ENCODE peak calls at places on chromosomes 6 and 20, in five cellular contexts. C, E, X, V and N are unnamed samples. For H3K36me3, the result is how much of the 10 kb centered on the place peaks cover.

GRCh38 chr20:52193886-52194545 is 2.4 kb upstream of the ZFP64 start:
- DNase-seq in V (no peak), C (no peak), E (no peak), X (no peak), N (peak)

GRCh38 chr20:22523499-22524392 is 60.6 kb downstream of the FOXA2 start:
- DNase-seq in C (no peak), X (no peak), E (no peak), V (peak), N (peak)

GRCh38 chr20:31841928-31842327 is 3.5 kb downstream of the FOXS1 start:
- DNase-seq in E (no peak), V (no peak), C (no peak), X (no peak), N (no peak)

GRCh38 chr6:100347901-100348550 is 116.7 kb downstream of the SIM1 start:
- DNase-seq in X (no peak), C (no peak), E (no peak), V (no peak), N (no peak)

GRCh38 chr6:76984572-76984971 is 478.7 kb downstream of the HTR1B start:
- DNase-seq in X (no peak), V (no peak), E (no peak), C (no peak), N (no peak)

GRCh38 chr20:62755817-62756724 is 40.2 kb upstream of the MRGBP start:
- DNase-seq in C (no peak), E (no peak), V (no peak), X (no peak), N (no peak)

GRCh38 chr6:166360243-166361079 is 18.1 kb upstream of the SFT2D1 start:
- DNase-seq in E (no peak), X (no peak), V (no peak), C (no peak), N (no peak)

GRCh38 chr6:146345582-146345981 is 198.1 kb upstream of the RAB32 start:
- DNase-seq in C (no peak), X (no peak), V (no peak), E (no peak), N (no peak)

GRCh38 chr20:51784299-51784698 is 16.1 kb upstream of the ATP9A start:
- DNase-seq in E (no peak), V (no peak), X (no peak), C (no peak), N (no peak)

GRCh38 chr6:132698608-132699007 is 15.2 kb downstream of the VNN1 start:
- DNase-seq in C (no peak), E (no peak), V (no peak), X (no peak), N (no peak)

GRCh38 chr6:29730575-29731126 is 7.4 kb downstream of the HLA-F start:
- DNase-seq in C (no peak), E (no peak), V (no peak), X (no peak), N (no peak)

GRCh38 chr6:44126320-44127149 is 717 bp downstream of the MRPL14 start:
- DNase-seq in E (peak), C (peak), V (peak), X (no peak), N (peak)

GRCh38 chr20:32959351-32960221 is 44.6 kb downstream of the SUN5 start:
- DNase-seq in X (no peak), E (no peak), V (no peak), C (no peak), N (no peak)

GRCh38 chr6:38792356-38792755 is 77.2 kb downstream of the DNAH8 start:
- DNase-seq in E (no peak), C (no peak), V (no peak), X (no peak), N (no peak)

GRCh38 chr6:140581601-140582000 is 1207.2 kb upstream of the CITED2 start:
- DNase-seq in V (no peak), C (no peak), X (no peak), E (no peak), N (no peak)

GRCh38 chr6:6885521-6886088 is 222.2 kb upstream of the RREB1 start:
- DNase-seq in V (no peak), C (peak), E (peak), X (no peak), N (no peak)

GRCh38 chr6:126359936-126360537 is 20.1 kb downstream of the CENPW start:
- DNase-seq in V (no peak), C (no peak), E (no peak), X (no peak), N (no peak)

GRCh38 chr6:27553123-27553904 is 80.4 kb upstream of the ZNF184 start:
- DNase-seq in V (no peak), C (no peak), E (no peak), X (peak), N (no peak)

GRCh38 chr6:3157151-3157933 is at the start of gene TUBB2A:
- DNase-seq in V (peak), C (peak), X (no peak), E (peak), N (peak)

GRCh38 chr6:137056121-137056880 is 11.5 kb upstream of the IL20RA start:
- DNase-seq in V (no peak), C (no peak), E (no peak), X (no peak), N (no peak)

GRCh38 chr20:63268671-63269439 is 3.8 kb upstream of the ARFGAP1 start:
- DNase-seq in C (no peak), X (no peak), E (no peak), V (no peak), N (no peak)

GRCh38 chr20:50883856-50884255 is 47.4 kb downstream of the ADNP start:
- DNase-seq in E (no peak), V (no peak), C (no peak), X (no peak), N (no peak)

GRCh38 chr6:114364295-114364694 is 21.5 kb upstream of the HS3ST5 start:
- DNase-seq in X (no peak), V (no peak), C (no peak), E (no peak), N (no peak)

GRCh38 chr20:48984575-48985219 is 61.4 kb upstream of the CSE1L start:
- DNase-seq in C (no peak), V (peak), X (no peak), E (no peak), N (no peak)

GRCh38 chr6:150195996-150196417 is 53.2 kb downstream of the PPP1R14C start:
- DNase-seq in V (no peak), C (no peak), E (no peak), X (no peak), N (peak)

GRCh38 chr6:4935981-4936680 is 67.7 kb downstream of the RPP40 start:
- DNase-seq in X (no peak), E (no peak), C (no peak), V (no peak), N (no peak)

DNA sequence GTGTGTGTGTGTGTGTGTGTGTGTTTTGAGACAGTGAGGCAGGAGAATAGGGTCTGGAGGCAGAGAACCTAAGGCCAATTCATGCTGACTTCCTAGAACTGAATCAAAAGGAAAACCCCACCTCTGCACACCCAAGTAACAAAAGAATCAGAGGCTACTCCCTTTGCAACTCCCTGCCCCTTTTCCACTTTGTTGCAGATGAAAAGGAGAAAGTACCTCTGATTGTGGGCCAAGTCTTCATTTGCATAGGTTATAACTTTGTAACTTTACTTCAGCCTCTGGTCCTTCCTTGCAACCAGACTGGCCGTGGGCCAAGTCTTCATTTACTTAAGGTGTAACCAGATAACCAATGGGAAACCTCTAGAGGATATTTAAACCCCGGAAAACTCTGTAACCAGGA is 168.8 kb downstream of the EYA2 start:
- DNase-seq in V (no peak), E (no peak), C (no peak), X (no peak), N (peak)
- H3K36me3 ChIP-seq in V (under half), E (under half), C (under half), X (under half), N (under half)

GRCh38 chr6:142764306-142764705 is 180.7 kb downstream of the HIVEP2 start:
- DNase-seq in E (no peak), C (no peak), V (no peak), X (no peak), N (no peak)
- H3K36me3 ChIP-seq in E (under half), C (under half), V (under half), X (under half), N (under half)

GRCh38 chr6:83536647-83537589 is 24.6 kb downstream of the PRSS35 start:
- DNase-seq in X (no peak), C (no peak), E (no peak), V (no peak), N (no peak)

GRCh38 chr6:83539678-83540077 is 27.3 kb downstream of the PRSS35 start:
- DNase-seq in E (no peak), X (no peak), V (no peak), C (no peak), N (no peak)

DNA sequence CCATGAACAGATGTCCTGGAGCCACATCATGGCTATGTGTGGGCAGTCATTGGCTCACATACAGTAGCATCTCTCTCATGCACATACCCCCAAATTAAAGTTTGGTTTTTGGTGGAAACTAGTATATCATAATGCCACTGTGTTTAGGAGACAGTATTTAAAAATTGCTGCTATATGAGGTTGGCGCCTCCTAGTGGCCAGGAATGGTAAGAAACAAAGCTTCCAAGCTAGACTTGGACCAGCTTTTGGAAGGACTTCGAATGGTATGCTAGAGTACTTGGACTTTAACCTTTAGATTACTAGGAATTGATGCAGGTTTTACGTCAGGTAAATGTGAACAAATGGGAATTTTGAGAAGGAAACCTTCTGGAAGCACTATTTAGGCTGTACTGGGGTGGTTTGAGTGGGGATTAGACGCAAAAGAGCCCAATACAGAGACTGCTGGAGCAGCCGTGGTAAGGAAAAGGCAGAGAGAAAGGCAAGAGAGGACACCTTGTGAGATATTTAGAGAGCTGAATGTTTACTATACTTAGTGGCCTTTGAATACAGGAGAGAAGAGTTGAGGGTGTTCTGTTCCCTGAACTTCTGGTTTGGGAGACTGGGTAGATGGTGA is 23.8 kb downstream of the PRSS35 start:
- DNase-seq in X (no peak), E (no peak), C (peak), V (peak), N (peak)
- H3K36me3 ChIP-seq in X (under half), E (under half), C (under half), V (under half), N (under half)

GRCh38 chr6:170575250-170575649 is 9.2 kb downstream of the PDCD2 start:
- DNase-seq in E (no peak), C (no peak), X (no peak), V (no peak), N (no peak)

GRCh38 chr6:170572704-170573466 is 11.6 kb downstream of the PDCD2 start:
- DNase-seq in V (no peak), E (no peak), C (no peak), X (no peak), N (no peak)
- H3K36me3 ChIP-seq in V (under half), E (half or more), C (under half), X (under half), N (under half)

GRCh38 chr6:33682341-33682740 is 29.2 kb downstream of the UQCC2 start:
- DNase-seq in C (no peak), V (no peak), E (no peak), X (no peak), N (no peak)
- H3K36me3 ChIP-seq in C (under half), V (under half), E (half or more), X (half or more), N (half or more)

GRCh38 chr20:19969507-19970255 is 47.5 kb upstream of the NAA20 start:
- DNase-seq in E (no peak), C (no peak), X (no peak), V (no peak), N (no peak)

GRCh38 chr20:19968488-19969073 is 48.6 kb upstream of the NAA20 start:
- DNase-seq in E (no peak), X (no peak), V (no peak), C (no peak), N (no peak)

GRCh38 chr20:19970256-19970765 is 46.9 kb upstream of the NAA20 start:
- DNase-seq in E (no peak), X (no peak), C (no peak), V (no peak), N (no peak)

GRCh38 chr20:19967441-19967840 is 49.7 kb upstream of the NAA20 start:
- DNase-seq in V (no peak), C (no peak), E (no peak), X (no peak), N (no peak)

GRCh38 chr20:19969106-19969505 is 48.1 kb upstream of the NAA20 start:
- DNase-seq in X (no peak), E (no peak), V (no peak), C (no peak), N (no peak)
- H3K36me3 ChIP-seq in X (under half), E (half or more), V (under half), C (under half), N (under half)

DNA sequence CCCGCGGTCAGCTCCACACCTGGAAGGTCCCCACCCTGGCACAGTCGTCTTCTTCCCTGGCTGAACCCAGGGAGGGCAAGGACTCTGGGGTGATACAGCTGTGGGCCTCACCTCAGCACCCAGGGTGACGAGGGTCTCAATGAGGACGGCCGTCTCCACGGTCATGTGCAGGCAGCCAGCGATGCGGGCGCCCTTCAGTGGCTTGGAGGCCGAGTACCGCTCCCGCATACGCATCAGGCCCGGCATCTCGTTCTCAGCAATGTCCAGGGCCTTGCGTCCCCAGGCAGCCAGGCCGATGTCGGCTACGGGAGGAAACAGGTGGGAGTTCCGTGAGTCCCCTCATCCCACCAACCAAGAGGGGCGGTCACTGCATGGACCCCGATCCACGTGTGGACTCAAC is 7.9 kb downstream of the AHCY start:
- DNase-seq in V (no peak), X (no peak), C (no peak), E (no peak), N (no peak)
- H3K36me3 ChIP-seq in V (under half), X (under half), C (under half), E (under half), N (under half)